ENCODE peak calls at places on chromosome 1, in five cellular contexts. One of them, this sample, is unnamed.

GRCh38 chr1:159177273-159177907 is 6.0 kb downstream of the CADM3 start:
- DNase-seq in HAP-1: peak
- DNase-seq in activated CD4-positive, alpha-beta T cell treated with anti-CD3 and anti-CD28 coated beads for 4 hours: no peak
- DNase-seq in activated naive CD4-positive, alpha-beta T cell: no peak
- DNase-seq in A172: peak
- DNase-seq in this sample: peak

GRCh38 chr1:206455681-206456344 is 14.5 kb upstream of the IKBKE start:
- DNase-seq in HAP-1: peak
- DNase-seq in activated CD4-positive, alpha-beta T cell treated with anti-CD3 and anti-CD28 coated beads for 4 hours: no peak
- DNase-seq in activated naive CD4-positive, alpha-beta T cell: no peak
- DNase-seq in A172: no peak
- DNase-seq in this sample: no peak

GRCh38 chr1:32221980-32222751 is at the start of the genes EIF3I and TMEM234:
- DNase-seq in HAP-1: peak
- DNase-seq in activated CD4-positive, alpha-beta T cell treated with anti-CD3 and anti-CD28 coated beads for 4 hours: peak
- DNase-seq in activated naive CD4-positive, alpha-beta T cell: peak
- DNase-seq in A172: peak
- DNase-seq in this sample: peak

GRCh38 chr1:201024251-201024998 is 911 bp upstream of the KIF21B start:
- DNase-seq in HAP-1: no peak
- DNase-seq in activated CD4-positive, alpha-beta T cell treated with anti-CD3 and anti-CD28 coated beads for 4 hours: no peak
- DNase-seq in activated naive CD4-positive, alpha-beta T cell: no peak
- DNase-seq in A172: no peak
- DNase-seq in this sample: no peak

GRCh38 chr1:174160109-174160473 is 771 bp downstream of the RABGAP1L start:
- DNase-seq in HAP-1: no peak
- DNase-seq in activated CD4-positive, alpha-beta T cell treated with anti-CD3 and anti-CD28 coated beads for 4 hours: peak
- DNase-seq in activated naive CD4-positive, alpha-beta T cell: no peak
- DNase-seq in A172: peak
- DNase-seq in this sample: no peak

GRCh38 chr1:235503333-235504121 is 725 bp downstream of the B3GALNT2 start:
- DNase-seq in HAP-1: peak
- DNase-seq in activated CD4-positive, alpha-beta T cell treated with anti-CD3 and anti-CD28 coated beads for 4 hours: peak
- DNase-seq in activated naive CD4-positive, alpha-beta T cell: no peak
- DNase-seq in A172: peak
- DNase-seq in this sample: peak

GRCh38 chr1:231827337-231828105 is 200.9 kb downstream of the DISC1 start:
- DNase-seq in HAP-1: no peak
- DNase-seq in activated CD4-positive, alpha-beta T cell treated with anti-CD3 and anti-CD28 coated beads for 4 hours: no peak
- DNase-seq in activated naive CD4-positive, alpha-beta T cell: no peak
- DNase-seq in A172: peak
- DNase-seq in this sample: no peak

GRCh38 chr1:53696990-53697389 is 42.0 kb downstream of the GLIS1 start:
- DNase-seq in HAP-1: no peak
- DNase-seq in activated CD4-positive, alpha-beta T cell treated with anti-CD3 and anti-CD28 coated beads for 4 hours: no peak
- DNase-seq in activated naive CD4-positive, alpha-beta T cell: no peak
- DNase-seq in A172: no peak
- DNase-seq in this sample: no peak

GRCh38 chr1:41699861-41700248 is 215.4 kb upstream of the EDN2 start:
- DNase-seq in HAP-1: no peak
- DNase-seq in activated CD4-positive, alpha-beta T cell treated with anti-CD3 and anti-CD28 coated beads for 4 hours: no peak
- DNase-seq in activated naive CD4-positive, alpha-beta T cell: no peak
- DNase-seq in A172: no peak
- DNase-seq in this sample: no peak

This sample was measured in NT2/D1.